ENCODE peak calls at places on chromosomes 3 and 15, in five cellular contexts. One of them, this sample, is unnamed.
A peak's percentile ranks its signal among the peaks of the same experiment; 100 is the strongest.

GRCh38 chr3:86702381-86702958 is 288.5 kb downstream of the VGLL3 start:
- DNase-seq in stomach: no peak
- DNase-seq in cardiac muscle cell: peak; percentile 0
- DNase-seq in A673: peak; percentile 4
- DNase-seq in PC-3: peak; percentile 33
- DNase-seq in this sample: no peak

GRCh38 chr15:67543348-67543718 is 830 bp downstream of the MAP2K5 start:
- DNase-seq in stomach: no peak
- DNase-seq in cardiac muscle cell: no peak
- DNase-seq in A673: no peak
- DNase-seq in PC-3: peak; percentile 11
- DNase-seq in this sample: peak; percentile 11

GRCh38 chr3:32399030-32399620 is 7.5 kb downstream of the CMTM7 start:
- DNase-seq in stomach: no peak
- DNase-seq in cardiac muscle cell: peak; percentile 75
- DNase-seq in A673: peak; percentile 75
- DNase-seq in PC-3: peak; percentile 88
- DNase-seq in this sample: peak; percentile 38

GRCh38 chr3:188590556-188590955 is 436.6 kb downstream of the LPP start:
- DNase-seq in stomach: no peak
- DNase-seq in cardiac muscle cell: no peak
- DNase-seq in A673: no peak
- DNase-seq in PC-3: no peak
- DNase-seq in this sample: no peak

GRCh38 chr3:54600441-54601204 is 327.2 kb downstream of the LRTM1 start:
- DNase-seq in stomach: no peak
- DNase-seq in cardiac muscle cell: peak; percentile 38
- DNase-seq in A673: no peak
- DNase-seq in PC-3: no peak
- DNase-seq in this sample: no peak

GRCh38 chr3:142983318-142983717 is 18.1 kb upstream of the U2SURP start:
- DNase-seq in stomach: no peak
- DNase-seq in cardiac muscle cell: no peak
- DNase-seq in A673: no peak
- DNase-seq in PC-3: no peak
- DNase-seq in this sample: no peak

GRCh38 chr3:171874879-171875278 is 31.7 kb downstream of the TMEM212 start:
- DNase-seq in stomach: no peak
- DNase-seq in cardiac muscle cell: peak; percentile 26
- DNase-seq in A673: peak; percentile 33
- DNase-seq in PC-3: no peak
- DNase-seq in this sample: no peak

GRCh38 chr3:54999159-54999558 is 71.3 kb upstream of the LRTM1 start:
- DNase-seq in stomach: no peak
- DNase-seq in cardiac muscle cell: peak; percentile 91
- DNase-seq in A673: peak; percentile 46
- DNase-seq in PC-3: peak; percentile 65
- DNase-seq in this sample: peak; percentile 45

GRCh38 chr15:76217029-76217866 is 94.0 kb downstream of the ETFA start:
- DNase-seq in stomach: no peak
- DNase-seq in cardiac muscle cell: peak; percentile 66
- DNase-seq in A673: no peak
- DNase-seq in PC-3: peak; percentile 79
- DNase-seq in this sample: peak; percentile 72

GRCh38 chr3:38110314-38111050 is 26.4 kb downstream of the ACAA1 start:
- DNase-seq in stomach: peak; percentile 5
- DNase-seq in cardiac muscle cell: no peak
- DNase-seq in A673: no peak
- DNase-seq in PC-3: no peak
- DNase-seq in this sample: no peak

GRCh38 chr15:73631915-73632669 is 1.1 kb downstream of the NPTN start:
- DNase-seq in stomach: no peak
- DNase-seq in cardiac muscle cell: peak; percentile 72
- DNase-seq in A673: peak; percentile 62
- DNase-seq in PC-3: peak; percentile 49
- DNase-seq in this sample: peak; percentile 59

GRCh38 chr3:183378008-183378407 is 50.4 kb downstream of the MCF2L2 start:
- DNase-seq in stomach: no peak
- DNase-seq in cardiac muscle cell: no peak
- DNase-seq in A673: no peak
- DNase-seq in PC-3: peak; percentile 48
- DNase-seq in this sample: no peak

GRCh38 chr3:17057316-17057715 is 172.6 kb downstream of the PLCL2 start:
- DNase-seq in stomach: no peak
- DNase-seq in cardiac muscle cell: no peak
- DNase-seq in A673: no peak
- DNase-seq in PC-3: no peak
- DNase-seq in this sample: no peak

GRCh38 chr15:69629631-69630161 is 177.1 kb downstream of the RPLP1 start:
- DNase-seq in stomach: no peak
- DNase-seq in cardiac muscle cell: no peak
- DNase-seq in A673: no peak
- DNase-seq in PC-3: no peak
- DNase-seq in this sample: no peak

GRCh38 chr15:84142888-84143337 is 92.7 kb upstream of the GOLGA6L4 start:
- DNase-seq in stomach: peak; percentile 75
- DNase-seq in cardiac muscle cell: peak; percentile 89
- DNase-seq in A673: peak; percentile 86
- DNase-seq in PC-3: peak; percentile 89
- DNase-seq in this sample: peak; percentile 66

GRCh38 chr15:35691176-35691761 is 145.3 kb upstream of the DPH6 start:
- DNase-seq in stomach: no peak
- DNase-seq in cardiac muscle cell: no peak
- DNase-seq in A673: no peak
- DNase-seq in PC-3: no peak
- DNase-seq in this sample: no peak

DNA sequence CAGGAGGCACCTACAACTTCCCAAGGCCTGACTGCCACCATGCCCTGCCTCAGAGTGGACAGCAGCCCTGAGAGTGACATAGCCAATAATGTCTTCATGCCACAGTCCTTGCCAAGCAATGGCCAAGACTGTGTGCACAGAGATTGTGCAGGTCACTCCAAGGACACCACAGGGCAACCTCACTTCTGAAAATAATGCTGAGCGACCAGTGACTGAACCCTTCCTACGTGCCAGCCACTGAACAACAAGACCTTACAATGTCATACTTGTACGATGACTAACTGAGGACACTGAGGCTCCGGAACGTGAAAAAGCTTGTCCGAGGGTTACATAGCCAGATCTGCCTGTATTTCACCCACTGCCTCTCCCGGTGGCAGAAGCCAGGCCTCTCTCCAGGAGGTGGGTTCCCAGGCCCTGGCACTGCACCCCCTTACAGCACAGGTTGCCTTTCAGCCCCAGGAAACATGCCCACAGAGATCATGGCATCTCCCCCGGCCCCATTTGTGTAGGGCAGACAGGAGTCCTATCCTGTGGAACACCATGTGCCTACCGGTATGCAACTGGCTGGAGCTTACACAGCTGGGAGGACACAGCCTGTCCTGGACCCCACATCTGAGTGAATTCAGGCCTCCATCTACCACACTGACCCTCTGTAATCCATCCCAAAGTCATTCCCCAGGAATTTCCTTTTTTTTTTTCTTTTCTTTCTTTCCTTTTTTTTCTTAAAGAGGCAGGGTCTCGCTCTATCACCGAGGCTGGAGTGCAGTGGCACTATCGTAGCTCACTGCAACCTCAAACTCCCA is 72.3 kb downstream of the SLC12A8 start:
- DNase-seq in stomach: no peak
- DNase-seq in cardiac muscle cell: peak; percentile 58
- DNase-seq in A673: no peak
- DNase-seq in PC-3: no peak
- DNase-seq in this sample: peak; percentile 86
- H3K27ac ChIP-seq in stomach: no peak overlapping the region
- H3K27ac ChIP-seq in cardiac muscle cell: no peak overlapping the region
- H3K27ac ChIP-seq in A673: no peak overlapping the region
- H3K27ac ChIP-seq in PC-3: no peak overlapping the region
- H3K27ac ChIP-seq in this sample: peak overlapping the region; percentile 77

GRCh38 chr15:51547656-51548055 is 74.9 kb downstream of the DMXL2 start:
- DNase-seq in stomach: no peak
- DNase-seq in cardiac muscle cell: no peak
- DNase-seq in A673: no peak
- DNase-seq in PC-3: no peak
- DNase-seq in this sample: no peak

GRCh38 chr15:51550841-51551240 is 71.7 kb downstream of the DMXL2 start:
- DNase-seq in stomach: no peak
- DNase-seq in cardiac muscle cell: no peak
- DNase-seq in A673: no peak
- DNase-seq in PC-3: no peak
- DNase-seq in this sample: no peak
- TF ChIP-seq CTCF in stomach: no peak
- TF ChIP-seq CTCF in cardiac muscle cell: no peak
- TF ChIP-seq CTCF in A673: no peak
- TF ChIP-seq CTCF in PC-3: no peak
- TF ChIP-seq CTCF in this sample: no peak

DNA sequence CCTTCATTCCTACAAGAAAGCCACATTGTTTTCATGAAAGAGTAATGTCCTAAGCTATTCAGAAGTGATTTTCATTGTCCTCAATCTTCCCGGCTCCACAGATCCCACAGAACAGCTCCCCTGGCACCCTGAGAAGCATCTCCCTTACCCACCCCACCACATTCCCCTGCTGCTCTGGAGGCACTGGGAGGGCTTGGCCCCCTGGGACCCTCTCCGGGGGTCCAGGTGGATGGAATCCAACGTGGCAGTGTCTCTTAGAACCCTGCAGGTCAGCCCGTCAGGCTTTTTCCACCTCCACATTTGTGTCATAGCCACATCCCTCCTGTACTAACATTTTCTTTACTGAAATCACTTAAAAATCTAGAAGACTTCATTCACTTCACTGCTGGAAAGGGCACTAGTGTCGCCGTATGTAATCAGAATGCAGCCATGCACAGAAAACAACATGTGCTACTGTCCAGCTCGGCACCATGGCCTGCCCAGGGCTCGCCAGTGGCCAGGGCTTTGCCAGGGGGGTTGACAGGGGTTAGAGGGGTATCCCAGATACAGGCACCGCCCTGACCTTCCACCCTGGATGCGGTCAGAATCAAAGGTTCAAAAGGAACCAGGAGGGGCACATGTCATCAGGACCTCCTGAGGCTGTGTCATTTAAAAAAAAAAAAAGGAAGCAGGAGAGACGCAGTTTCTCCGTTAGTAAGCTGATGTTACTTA is 106.2 kb downstream of the LSM3 start:
- DNase-seq in stomach: no peak
- DNase-seq in cardiac muscle cell: no peak
- DNase-seq in A673: no peak
- DNase-seq in PC-3: no peak
- DNase-seq in this sample: no peak
- H3K27ac ChIP-seq in stomach: no peak overlapping the region
- H3K27ac ChIP-seq in cardiac muscle cell: no peak overlapping the region
- H3K27ac ChIP-seq in A673: no peak overlapping the region
- H3K27ac ChIP-seq in PC-3: no peak overlapping the region
- H3K27ac ChIP-seq in this sample: no peak overlapping the region

DNA sequence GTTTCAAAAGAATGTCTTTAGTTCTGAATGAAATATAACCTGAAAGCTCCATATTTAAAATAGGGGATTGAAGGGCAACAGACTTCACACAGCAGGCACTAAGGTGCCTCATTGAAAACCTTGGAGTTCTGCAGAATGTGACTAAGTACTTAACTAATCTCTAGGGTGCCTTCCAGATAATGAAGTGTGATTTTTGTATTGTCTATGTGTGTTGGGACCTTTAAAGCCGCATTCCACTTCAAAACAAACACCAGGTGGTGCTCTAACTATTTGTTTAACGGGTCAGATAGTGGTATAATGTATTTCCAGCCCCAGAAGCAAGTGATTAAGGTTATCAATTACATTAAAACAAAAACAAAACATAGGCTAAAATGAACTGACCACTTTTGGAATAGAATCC is 28.0 kb downstream of the TFG start:
- DNase-seq in stomach: no peak
- DNase-seq in cardiac muscle cell: peak; percentile 45
- DNase-seq in A673: peak; percentile 57
- DNase-seq in PC-3: peak; percentile 51
- DNase-seq in this sample: peak; percentile 25
- TF ChIP-seq CTCF in stomach: no peak
- TF ChIP-seq CTCF in cardiac muscle cell: peak; percentile 45
- TF ChIP-seq CTCF in A673: peak; percentile 54
- TF ChIP-seq CTCF in PC-3: peak; percentile 79
- TF ChIP-seq CTCF in this sample: peak; percentile 42

This sample was measured in mammary epithelial cell.